ENCODE peak calls at places on chromosomes 11 and 22, in five cellular contexts. A is GM12878, W is HepG2, C is K562, V is upper lobe of left lung. B is an unnamed sample.

GRCh38 chr11:121391914-121392313 is 60.2 kb upstream of the SORL1 start:
- ATAC-seq in C (no peak), W (no peak), V (peak; percentile 22), A (no peak), B (no peak)

GRCh38 chr22:24189249-24190158 is 8.2 kb downstream of the SUSD2 start:
- ATAC-seq in V (peak; percentile 91), A (peak; percentile 95), C (peak; percentile 89), W (peak; percentile 82), B (peak; percentile 87)

GRCh38 chr11:70586261-70587094 is 188.1 kb downstream of the CTTN start:
- ATAC-seq in C (no peak), A (no peak), W (no peak), V (no peak), B (no peak)

GRCh38 chr11:102396708-102397563 is 49.9 kb downstream of the BIRC2 start:
- ATAC-seq in W (no peak), C (no peak), V (no peak), A (peak; percentile 16), B (no peak)

GRCh38 chr11:95739108-95739507 is 50.5 kb downstream of the FAM76B start:
- ATAC-seq in A (peak; percentile 76), V (no peak), C (peak; percentile 56), W (no peak), B (no peak)

GRCh38 chr11:30254307-30255298 is 23.8 kb downstream of the FSHB start:
- ATAC-seq in C (no peak), W (no peak), A (peak; percentile 47), V (no peak), B (no peak)

GRCh38 chr11:57163160-57163868 is 18.4 kb upstream of the LRRC55 start:
- ATAC-seq in C (peak; percentile 55), A (no peak), V (no peak), W (no peak), B (no peak)

GRCh38 chr11:1069740-1070139 is 4.9 kb upstream of the MUC2 start:
- ATAC-seq in C (no peak), A (no peak), W (no peak), V (no peak), B (no peak)

GRCh38 chr11:102237096-102237735 is 80.1 kb upstream of the BIRC3 start:
- ATAC-seq in W (no peak), V (no peak), C (no peak), A (no peak), B (no peak)

GRCh38 chr11:84608788-84609309 is 1018.3 kb downstream of the DLG2 start:
- ATAC-seq in W (no peak), A (no peak), V (peak; percentile 86), C (no peak), B (no peak)

GRCh38 chr22:22798232-22798616 is 89.4 kb upstream of the IGLL5 start:
- ATAC-seq in W (no peak), A (no peak), V (no peak), C (no peak), B (no peak)

GRCh38 chr11:67572747-67573419 is 10.7 kb upstream of the GSTP1 start:
- ATAC-seq in V (no peak), C (peak; percentile 85), W (peak; percentile 77), A (peak; percentile 77), B (peak; percentile 51)

GRCh38 chr22:32334640-32335365 is 22.9 kb upstream of the RFPL3 start:
- ATAC-seq in V (no peak), W (peak; percentile 41), C (no peak), A (no peak), B (no peak)

GRCh38 chr22:40265783-40266182 is 80.5 kb upstream of the ADSL start:
- ATAC-seq in C (no peak), W (no peak), V (no peak), A (no peak), B (no peak)

GRCh38 chr11:6321961-6322362 is 1.7 kb upstream of the CAVIN3 start:
- ATAC-seq in W (no peak), C (no peak), A (peak; percentile 46), V (no peak), B (no peak)

GRCh38 chr11:22510741-22511140 is 114.9 kb downstream of the FANCF start:
- ATAC-seq in C (no peak), W (no peak), V (no peak), A (no peak), B (no peak)

GRCh38 chr11:104462346-104462745 is 298.4 kb upstream of the PDGFD start:
- ATAC-seq in C (no peak), V (no peak), A (no peak), W (no peak), B (no peak)

GRCh38 chr11:116482716-116483115 is 290.1 kb downstream of the BUD13 start:
- ATAC-seq in V (no peak), C (no peak), A (no peak), W (no peak), B (no peak)

GRCh38 chr22:17430298-17430900 is 61.1 kb downstream of the CECR2 start:
- ATAC-seq in C (peak; percentile 41), W (no peak), V (peak; percentile 66), A (no peak), B (peak; percentile 84)

GRCh38 chr11:32527191-32527590 is 56.4 kb upstream of the EIF3M start:
- ATAC-seq in W (no peak), V (no peak), C (no peak), A (no peak), B (no peak)

GRCh38 chr11:27429740-27430451 is 42.7 kb downstream of the LGR4 start:
- ATAC-seq in C (peak; percentile 37), W (peak; percentile 26), A (no peak), V (no peak), B (no peak)

GRCh38 chr11:65468874-65469333 is 29.9 kb upstream of the MALAT1 start:
- ATAC-seq in V (peak; percentile 73), W (peak; percentile 74), A (peak; percentile 74), C (peak; percentile 75), B (no peak)

GRCh38 chr11:96134622-96135021 is 208.4 kb downstream of the MAML2 start:
- ATAC-seq in C (no peak), A (peak; percentile 70), W (no peak), V (no peak), B (no peak)

GRCh38 chr11:118318112-118319030 is 13.8 kb downstream of the CD3E start:
- ATAC-seq in V (no peak), A (no peak), W (no peak), C (no peak), B (no peak)

GRCh38 chr11:57347336-57347735 is 9.2 kb downstream of the P2RX3 start:
- ATAC-seq in W (no peak), C (no peak), A (no peak), V (no peak), B (no peak)

GRCh38 chr11:86062719-86063118 is 6.2 kb downstream of the PICALM start:
- ATAC-seq in A (peak; percentile 12), V (no peak), W (no peak), C (peak; percentile 1), B (peak; percentile 35)

GRCh38 chr11:111097191-111097590 is 148.3 kb upstream of the POU2AF2 start:
- ATAC-seq in V (no peak), A (no peak), C (no peak), W (peak; percentile 88), B (peak; percentile 39)

GRCh38 chr11:71286701-71287643 is 34.6 kb upstream of the SHANK2 start:
- ATAC-seq in A (no peak), V (peak; percentile 58), C (no peak), W (peak; percentile 71), B (no peak)

GRCh38 chr11:132347156-132348090 is 977.0 kb downstream of the NTM start:
- ATAC-seq in A (no peak), V (peak; percentile 15), W (no peak), C (no peak), B (no peak)

GRCh38 chr11:45155058-45155551 is 8.7 kb downstream of the PRDM11 start:
- ATAC-seq in W (peak; percentile 35), A (peak; percentile 18), V (no peak), C (peak; percentile 37), B (no peak)
- TF ChIP-seq EP300 in W (no peak), A (no peak), V (no peak), C (no peak), B (no peak)

GRCh38 chr11:120334332-120334731 is 1.9 kb upstream of the ARHGEF12 start:
- ATAC-seq in C (no peak), A (no peak), V (no peak), W (no peak), B (no peak)
- TF ChIP-seq POLR2AphosphoS5 in C (no peak), A (no peak), V (no peak), W (no peak), B (no peak)

GRCh38 chr11:76243648-76244285 is 37.5 kb upstream of the WNT11 start:
- ATAC-seq in C (no peak), W (no peak), A (no peak), V (no peak), B (no peak)
- TF ChIP-seq EP300 in C (no peak), W (no peak), A (no peak), V (no peak), B (no peak)

DNA sequence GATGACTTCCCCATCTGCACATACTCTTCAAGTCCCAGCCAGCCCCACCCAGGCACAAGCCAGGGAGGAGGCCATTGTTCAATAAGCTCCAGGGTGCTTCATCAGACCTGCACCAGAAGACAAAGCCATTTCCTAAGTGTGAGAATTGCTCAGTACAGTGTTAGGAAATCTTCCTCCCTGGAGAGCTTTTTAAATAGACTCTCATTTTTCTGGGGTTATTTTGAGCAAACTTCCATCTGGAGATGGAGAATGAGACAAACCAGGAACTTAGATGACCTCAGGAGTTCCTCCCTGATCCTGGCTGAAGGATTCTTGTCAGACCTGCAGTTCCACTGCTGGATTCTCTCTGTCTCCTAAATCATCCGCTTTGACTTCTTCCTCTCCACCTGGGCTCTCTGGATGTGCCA is 70.4 kb upstream of the NAV2 start:
- ATAC-seq in W (no peak), V (no peak), C (no peak), A (no peak), B (peak; percentile 85)
- TF ChIP-seq POLR2AphosphoS5 in W (no peak), V (no peak), C (no peak), A (no peak), B (no peak)

GRCh38 chr11:75557649-75558494 is 4.2 kb upstream of the SERPINH1 start:
- ATAC-seq in C (no peak), A (no peak), V (peak; percentile 67), W (no peak), B (peak; percentile 16)
- TF ChIP-seq EP300 in C (no peak), A (no peak), V (no peak), W (no peak), B (no peak)

DNA sequence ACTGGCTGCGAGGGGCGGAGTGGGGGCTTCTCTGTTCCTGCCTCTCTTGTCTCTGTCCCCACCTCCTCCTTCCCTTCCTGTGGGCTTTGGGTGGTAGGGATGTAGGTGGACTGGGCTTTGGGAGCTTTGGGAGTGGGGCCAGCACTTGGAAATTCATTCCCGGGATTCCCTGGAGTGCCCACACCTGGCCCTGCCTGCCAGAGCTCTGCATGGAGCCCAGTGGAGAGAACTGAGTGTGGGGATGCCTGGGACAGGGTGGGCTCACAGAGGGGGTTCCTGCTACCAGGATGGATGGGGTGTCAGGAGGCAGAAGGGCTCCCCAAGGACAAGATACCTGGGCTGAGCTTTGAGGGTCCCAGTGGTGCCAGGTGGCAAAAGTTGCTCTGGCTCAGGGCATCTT is 22.3 kb downstream of the CSF2RB start:
- ATAC-seq in A (no peak), W (no peak), C (no peak), V (no peak), B (no peak)
- TF ChIP-seq POLR2AphosphoS5 in A (no peak), W (no peak), C (no peak), V (no peak), B (no peak)

B was measured in gastroesophageal sphincter.